ENCODE peak calls at places on chromosomes 3 and 15, in six cellular contexts. L is astrocyte, C is PC-3, D is H9, H is fibroblast of lung, P is GM23338. M is an unnamed sample. For H3K79me2, the result is how much of the 10 kb centered on the place peaks cover.

GRCh38 chr15:74320358-74321247 is 46.8 kb downstream of the CYP11A1 start:
- DNase-seq in C (peak), L (no peak), H (peak), P (peak), D (peak), M (peak)

GRCh38 chr3:27428446-27428845 is 55.7 kb downstream of the SLC4A7 start:
- DNase-seq in H (peak), P (no peak), L (no peak), C (peak), D (no peak), M (peak)

GRCh38 chr15:23759964-23760363 is 72.9 kb upstream of the NDN start:
- DNase-seq in D (peak), P (peak), L (no peak), H (no peak), C (no peak), M (no peak)

GRCh38 chr3:116077557-116077956 is 367.7 kb downstream of the LSAMP start:
- DNase-seq in L (no peak), D (no peak), P (no peak), H (no peak), C (no peak), M (no peak)

GRCh38 chr3:82378370-82378769 is 616.9 kb upstream of the GBE1 start:
- DNase-seq in H (no peak), D (no peak), C (no peak), P (no peak), L (no peak), M (no peak)

GRCh38 chr15:69298697-69299441 is at the start of gene PAQR5:
- DNase-seq in C (peak), H (no peak), L (no peak), D (peak), P (peak), M (peak)

GRCh38 chr3:47283596-47284364 is 1.0 kb downstream of the KLHL18 start:
- DNase-seq in H (peak), C (peak), D (peak), L (no peak), P (peak), M (no peak)

GRCh38 chr3:117892431-117892841 is 1142.2 kb downstream of the IGSF11 start:
- DNase-seq in L (peak), P (no peak), H (peak), D (no peak), C (no peak), M (peak)

GRCh38 chr3:170344971-170345370 is 12.5 kb upstream of the SKIL start:
- DNase-seq in H (no peak), L (no peak), P (no peak), C (peak), D (no peak), M (peak)

GRCh38 chr3:123067689-123068226 is 933 bp downstream of the PDIA5 start:
- DNase-seq in C (peak), H (no peak), P (peak), L (no peak), D (no peak), M (no peak)

GRCh38 chr3:139564290-139564861 is 24.8 kb upstream of the RBP1 start:
- DNase-seq in L (no peak), C (no peak), D (peak), H (peak), P (peak), M (no peak)

GRCh38 chr3:48546203-48546829 is 10.3 kb downstream of the PFKFB4 start:
- DNase-seq in P (no peak), C (no peak), L (no peak), H (peak), D (no peak), M (no peak)

GRCh38 chr3:192831111-192831644 is 86.5 kb downstream of the MB21D2 start:
- DNase-seq in H (peak), C (peak), L (peak), D (no peak), P (no peak), M (peak)

GRCh38 chr15:51726302-51727073 is 11.0 kb downstream of the LYSMD2 start:
- DNase-seq in H (peak), L (peak), C (peak), P (peak), D (peak), M (peak)

GRCh38 chr3:139520028-139520737 is 19.4 kb downstream of the RBP1 start:
- DNase-seq in D (peak), H (peak), C (peak), P (peak), L (peak), M (no peak)

GRCh38 chr3:29937185-29937584 is 656.3 kb downstream of the RBMS3 start:
- DNase-seq in H (peak), C (peak), D (no peak), L (peak), P (no peak), M (no peak)

GRCh38 chr3:69791919-69792399 is 52.7 kb downstream of the MITF start:
- DNase-seq in P (peak), C (peak), D (no peak), L (peak), H (peak), M (peak)

GRCh38 chr3:32960404-32961160 is 9.1 kb downstream of the CCR4 start:
- DNase-seq in P (no peak), D (no peak), L (no peak), C (no peak), H (no peak), M (no peak)

GRCh38 chr3:535566-536416 is 339.2 kb downstream of the CHL1 start:
- DNase-seq in D (peak), L (no peak), C (no peak), P (peak), H (peak), M (no peak)

GRCh38 chr15:31508656-31509055 is 182.0 kb downstream of the KLF13 start:
- DNase-seq in L (no peak), C (no peak), P (no peak), D (peak), H (no peak), M (no peak)

GRCh38 chr3:102531686-102532085 is 96.9 kb downstream of the ZPLD1 start:
- DNase-seq in L (no peak), P (no peak), D (no peak), H (no peak), C (peak), M (no peak)

GRCh38 chr3:169946336-169946735 is 20.3 kb upstream of the SEC62 start:
- DNase-seq in P (no peak), H (no peak), D (no peak), C (no peak), L (no peak), M (no peak)

GRCh38 chr3:153242900-153243299 is 80.9 kb downstream of the RAP2B start:
- DNase-seq in D (no peak), L (no peak), P (no peak), C (no peak), H (no peak), M (no peak)

GRCh38 chr3:13152826-13153710 is 79.8 kb upstream of the IQSEC1 start:
- DNase-seq in P (peak), H (no peak), D (peak), C (no peak), L (no peak), M (peak)

GRCh38 chr15:39589193-39589814 is 8.4 kb downstream of the THBS1 start:
- DNase-seq in D (no peak), L (no peak), H (peak), C (peak), P (no peak), M (no peak)

GRCh38 chr15:99986297-99987118 is 253.3 kb upstream of the LYSMD4 start:
- DNase-seq in C (no peak), L (no peak), H (peak), D (no peak), P (no peak), M (peak)

GRCh38 chr3:156416846-156417581 is 137.9 kb downstream of the SSR3 start:
- DNase-seq in P (no peak), L (peak), D (no peak), H (peak), C (peak), M (no peak)

GRCh38 chr3:24591661-24592555 is 97.3 kb upstream of the THRB start:
- DNase-seq in L (peak), C (peak), D (no peak), P (no peak), H (peak), M (no peak)

GRCh38 chr3:126025116-126025729 is 56.2 kb downstream of the ROPN1B start:
- DNase-seq in H (no peak), D (peak), C (no peak), L (no peak), P (no peak), M (no peak)

GRCh38 chr3:187736418-187736871 is 8.8 kb downstream of the BCL6 start:
- DNase-seq in H (peak), P (peak), C (peak), L (peak), D (no peak), M (peak)

GRCh38 chr3:73270839-73271483 is 209.5 kb downstream of the EBLN2 start:
- DNase-seq in H (peak), P (no peak), L (peak), C (no peak), D (no peak), M (no peak)

GRCh38 chr15:39140060-39140604 is 440.7 kb upstream of the THBS1 start:
- DNase-seq in P (peak), H (peak), C (peak), D (no peak), L (peak), M (peak)

GRCh38 chr15:85525755-85526154 is 145.4 kb downstream of the AKAP13 start:
- DNase-seq in L (no peak), P (no peak), C (no peak), D (no peak), H (no peak), M (no peak)
- H3K79me2 ChIP-seq in L (under half), P (under half), C (under half), D (under half), H (under half), M (under half)

GRCh38 chr3:64655160-64655559 is 32.6 kb downstream of the ADAMTS9 start:
- DNase-seq in L (no peak), P (no peak), C (no peak), H (no peak), D (no peak), M (no peak)

GRCh38 chr3:64658001-64658400 is 29.8 kb downstream of the ADAMTS9 start:
- DNase-seq in P (no peak), D (no peak), L (no peak), H (no peak), C (no peak), M (no peak)

GRCh38 chr3:64653101-64653500 is 34.7 kb downstream of the ADAMTS9 start:
- DNase-seq in D (no peak), H (no peak), C (no peak), P (no peak), L (no peak), M (peak)

GRCh38 chr3:64654013-64654412 is 33.8 kb downstream of the ADAMTS9 start:
- DNase-seq in C (no peak), D (no peak), P (no peak), H (no peak), L (no peak), M (no peak)

GRCh38 chr3:64656544-64656943 is 31.3 kb downstream of the ADAMTS9 start:
- DNase-seq in P (no peak), H (no peak), C (no peak), L (no peak), D (no peak), M (no peak)
- TF ChIP-seq CTCF in P (no peak), H (no peak), C (no peak), L (no peak), D (no peak), M (no peak)

GRCh38 chr15:75348034-75348562 is 1.3 kb downstream of the NEIL1 start:
- DNase-seq in C (no peak), D (no peak), H (no peak), L (no peak), P (no peak), M (peak)

GRCh38 chr15:75348563-75349350 is 1.9 kb downstream of the NEIL1 start:
- DNase-seq in L (no peak), H (no peak), P (peak), D (peak), C (no peak), M (peak)

GRCh38 chr15:75349851-75350588 is 3.2 kb downstream of the NEIL1 start:
- DNase-seq in H (no peak), C (no peak), P (no peak), L (no peak), D (peak), M (peak)

GRCh38 chr15:75347222-75348033 is 589 bp downstream of the NEIL1 start:
- DNase-seq in D (peak), C (peak), H (peak), P (peak), L (no peak), M (peak)

GRCh38 chr15:75346796-75347221 is at the start of gene NEIL1:
- DNase-seq in H (peak), P (peak), C (peak), L (no peak), D (peak), M (peak)
- H3K27ac ChIP-seq in H (no peak), P (no peak), C (no peak), L (no peak), D (no peak), M (no peak)

GRCh38 chr15:85588657-85589056 is 206.1 kb downstream of the KLHL25 start:
- DNase-seq in L (peak), D (no peak), P (no peak), H (peak), C (no peak), M (no peak)
- H3K79me2 ChIP-seq in L (under half), D (under half), P (under half), H (under half), C (half or more), M (under half)

DNA sequence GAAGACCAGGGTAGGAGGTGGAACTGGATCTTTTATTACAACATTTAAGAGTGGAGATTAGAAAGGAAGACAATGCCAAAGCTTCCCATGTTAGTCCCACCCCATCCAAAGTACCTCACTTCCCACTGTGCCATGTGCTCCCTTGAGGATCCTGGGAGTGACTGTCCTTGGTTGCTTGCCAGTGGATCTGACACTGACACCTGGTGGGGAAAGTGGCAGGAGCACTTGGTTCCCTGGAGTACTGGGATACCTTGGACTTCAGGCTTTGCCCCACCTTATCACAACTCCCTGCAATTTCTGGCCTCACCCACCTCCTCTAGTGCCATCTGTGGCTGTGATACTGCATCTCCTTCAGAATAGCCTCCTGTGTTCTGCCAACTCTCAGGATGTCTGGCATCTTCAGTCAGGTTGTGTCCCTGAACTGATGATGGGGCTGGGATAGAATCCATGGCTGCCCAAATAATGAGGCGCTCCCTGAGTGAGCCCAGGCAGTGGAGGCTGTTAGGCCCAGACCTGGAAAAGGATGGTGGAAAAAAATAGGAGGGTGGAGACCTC is 1.3 kb downstream of the ELL3 start:
- DNase-seq in C (peak), L (peak), H (peak), P (peak), D (peak), M (peak)
- TF ChIP-seq CTCF in C (peak), L (peak), H (peak), P (peak), D (peak), M (peak)